ENCODE peak calls at places on chromosome 20, in seven cellular contexts. N is Panc1, Q is H1, R is stomach, X is sigmoid colon, M is upper lobe of left lung, T is GM23338. P is an unnamed sample.

GRCh38 chr20:43188234-43188653 is 1.5 kb downstream of the PTPRT start:
- DNase-seq in N (no peak), Q (peak; percentile 49), R (no peak), X (no peak), M (no peak), T (no peak), P (no peak)

GRCh38 chr20:13085275-13085674 is 76.5 kb downstream of the SPTLC3 start:
- DNase-seq in N (no peak), Q (no peak), R (no peak), X (no peak), M (no peak), T (no peak), P (no peak)

GRCh38 chr20:32480361-32481199 is 104.6 kb downstream of the NOL4L start:
- DNase-seq in N (no peak), Q (no peak), R (no peak), X (peak; percentile 59), M (no peak), T (no peak), P (peak; percentile 36)

GRCh38 chr20:57393321-57394086 is 2.3 kb downstream of the RBM38 start:
- DNase-seq in N (no peak), Q (no peak), R (no peak), X (peak; percentile 67), M (no peak), T (no peak), P (no peak)

GRCh38 chr20:7147220-7147601 is 379.7 kb downstream of the BMP2 start:
- DNase-seq in N (no peak), Q (no peak), R (no peak), X (no peak), M (no peak), T (no peak), P (no peak)

GRCh38 chr20:49970498-49970897 is 12.3 kb upstream of the SNAI1 start:
- DNase-seq in N (no peak), Q (no peak), R (no peak), X (no peak), M (no peak), T (no peak), P (no peak)

GRCh38 chr20:50330504-50331313 is 140.1 kb downstream of the CEBPB start:
- DNase-seq in N (no peak), Q (no peak), R (no peak), X (peak; percentile 58), M (no peak), T (no peak), P (no peak)

GRCh38 chr20:62558779-62559178 is 83.0 kb upstream of the GATA5 start:
- DNase-seq in N (no peak), Q (no peak), R (no peak), X (peak; percentile 86), M (no peak), T (peak; percentile 23), P (no peak)

GRCh38 chr20:34824861-34825529 is 456 bp downstream of the NCOA6 start:
- DNase-seq in N (no peak), Q (peak; percentile 87), R (peak; percentile 61), X (peak; percentile 80), M (peak; percentile 57), T (peak; percentile 88), P (peak; percentile 78)

GRCh38 chr20:32674362-32674789 is 635 bp upstream of the C20orf203 start:
- DNase-seq in N (peak; percentile 50), Q (peak; percentile 83), R (peak; percentile 56), X (no peak), M (peak; percentile 38), T (peak; percentile 94), P (no peak)

GRCh38 chr20:59850018-59850641 is 83.3 kb downstream of the SYCP2 start:
- DNase-seq in N (no peak), Q (no peak), R (no peak), X (no peak), M (no peak), T (peak; percentile 72), P (no peak)

GRCh38 chr20:6863355-6863754 is 95.9 kb downstream of the BMP2 start:
- DNase-seq in N (no peak), Q (no peak), R (no peak), X (no peak), M (no peak), T (no peak), P (no peak)

GRCh38 chr20:34546751-34547181 is 11.8 kb upstream of the MAP1LC3A start:
- DNase-seq in N (no peak), Q (no peak), R (no peak), X (no peak), M (no peak), T (no peak), P (no peak)

DNA sequence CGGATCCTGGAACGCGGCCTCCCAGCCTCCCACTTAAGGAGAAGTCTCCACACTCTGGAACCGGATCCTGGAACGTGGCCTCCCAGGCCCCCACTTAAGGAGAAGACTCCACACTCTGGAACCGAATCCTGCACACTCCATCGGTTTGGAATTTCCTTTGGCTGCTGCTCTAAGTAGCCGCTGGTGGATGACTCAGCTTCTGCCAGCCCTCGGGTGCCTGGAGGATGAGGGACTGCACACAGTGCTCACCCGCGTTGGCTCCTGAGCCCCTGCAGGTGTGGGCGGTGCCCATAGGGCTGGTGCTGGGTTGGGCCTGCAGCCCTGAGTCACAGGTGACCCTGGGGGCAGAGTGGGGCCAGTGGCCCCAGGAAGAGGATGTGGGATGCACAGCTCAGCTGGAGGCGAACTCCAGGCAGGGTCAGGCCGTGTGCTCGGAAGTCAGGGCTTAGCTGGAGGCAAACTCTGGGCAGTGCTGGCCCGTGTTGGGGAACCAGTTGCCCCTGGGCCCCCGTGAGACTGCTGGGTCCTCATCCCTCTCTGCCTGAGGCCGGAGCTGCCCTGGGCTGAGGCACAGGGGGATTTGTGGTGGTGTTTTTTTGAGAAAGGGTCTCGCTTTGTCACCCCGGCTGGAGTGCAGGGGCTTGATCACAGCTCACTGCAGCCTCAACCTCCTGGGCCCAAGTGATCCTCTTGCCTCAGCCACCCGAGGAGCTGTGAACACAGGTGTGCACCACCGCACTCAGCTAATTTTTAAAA is 13.9 kb upstream of the TNFRSF6B start:
- DNase-seq in N (peak; percentile 96), Q (no peak), R (peak; percentile 68), X (peak; percentile 92), M (peak; percentile 52), T (no peak), P (no peak)
- H3K27ac ChIP-seq in N (peak overlapping the region; percentile 88), Q (no peak overlapping the region), R (peak overlapping the region; percentile 83), X (peak overlapping the region; percentile 80), M (peak overlapping the region; percentile 38), T (no peak overlapping the region), P (peak overlapping the region; percentile 84)

DNA sequence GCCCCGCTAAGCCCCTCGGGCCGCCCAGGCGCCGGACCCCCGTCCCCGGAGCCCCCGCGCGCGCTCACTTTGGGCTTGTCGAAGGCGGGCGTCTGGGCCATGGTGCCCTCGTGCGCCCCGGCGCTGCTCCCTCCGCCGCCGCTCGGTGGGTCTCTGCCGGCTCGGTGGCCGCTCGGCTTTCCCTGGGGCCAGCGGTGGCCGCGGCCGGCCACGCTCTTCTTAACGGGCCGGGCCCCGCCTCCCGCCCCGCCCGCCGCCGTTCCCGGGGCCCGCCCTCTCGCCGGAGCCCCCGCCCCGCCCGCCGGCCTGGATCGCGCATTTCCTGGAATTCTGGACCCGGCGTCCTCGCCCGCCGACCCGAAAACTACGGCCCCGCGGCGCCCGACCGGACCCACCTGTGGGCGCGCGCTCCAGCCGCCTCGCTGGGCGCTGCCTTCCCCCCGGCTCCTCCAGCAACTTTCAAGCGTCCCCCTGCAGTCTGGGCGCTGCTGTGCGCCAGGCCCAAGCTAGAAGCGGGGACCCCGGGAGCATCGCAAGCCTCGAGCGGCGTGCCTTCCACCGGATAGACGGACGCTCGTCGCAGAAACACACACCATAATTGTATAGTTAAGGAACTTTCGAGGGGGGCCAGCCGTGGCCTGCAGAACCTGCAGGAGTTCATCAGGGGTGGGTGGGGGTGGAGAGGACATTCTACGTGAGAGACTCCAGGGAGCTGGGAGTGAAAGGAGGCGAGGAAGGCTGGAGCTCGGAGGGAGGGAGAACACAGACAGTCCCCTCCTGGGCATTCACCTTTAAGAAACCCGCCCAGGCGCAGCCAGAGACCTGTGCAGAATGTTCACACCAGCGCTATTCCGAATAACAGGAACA is at the start of gene ADA:
- DNase-seq in N (no peak), Q (peak; percentile 82), R (peak; percentile 71), X (peak; percentile 81), M (peak; percentile 69), T (peak; percentile 71), P (peak; percentile 74)
- TF ChIP-seq POLR2AphosphoS5 in N (no peak), Q (no peak), R (no peak), X (no peak), M (no peak), T (peak; percentile 52), P (no peak)

DNA sequence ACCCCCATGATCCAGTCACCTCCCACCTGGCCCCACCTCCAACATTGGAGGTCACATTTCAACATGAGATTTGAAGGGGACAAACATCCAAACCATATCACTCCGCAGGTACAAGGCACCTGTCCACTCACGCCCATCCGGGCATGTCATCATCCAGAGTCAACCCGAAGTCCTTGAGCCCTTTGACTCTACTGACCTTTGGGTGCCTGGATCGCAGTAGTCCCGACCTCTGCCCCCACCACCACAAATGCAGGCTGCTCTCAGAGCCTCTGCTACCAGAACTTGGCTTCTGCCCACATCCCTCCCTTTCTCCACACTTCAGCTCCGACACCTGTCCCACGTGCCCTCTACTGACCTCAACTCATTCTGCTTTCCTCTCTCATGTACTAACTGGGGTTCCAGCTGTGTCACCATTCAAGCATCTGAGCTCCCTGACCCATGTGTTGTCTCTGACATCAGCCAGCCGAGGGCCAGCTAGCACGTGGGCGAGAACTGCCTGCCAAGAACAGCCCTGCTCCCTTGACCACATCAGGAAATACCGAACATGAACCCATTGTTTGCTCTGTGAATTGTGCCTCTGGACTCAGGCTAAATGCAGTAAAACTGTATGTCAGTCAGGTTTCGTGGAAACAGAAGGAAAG is 498.3 kb upstream of the SULF2 start:
- DNase-seq in N (peak; percentile 5), Q (no peak), R (peak; percentile 88), X (no peak), M (no peak), T (no peak), P (no peak)
- H3K27ac ChIP-seq in N (no peak overlapping the region), Q (no peak overlapping the region), R (peak overlapping the region; percentile 54), X (no peak overlapping the region), M (no peak overlapping the region), T (no peak overlapping the region), P (no peak overlapping the region)

DNA sequence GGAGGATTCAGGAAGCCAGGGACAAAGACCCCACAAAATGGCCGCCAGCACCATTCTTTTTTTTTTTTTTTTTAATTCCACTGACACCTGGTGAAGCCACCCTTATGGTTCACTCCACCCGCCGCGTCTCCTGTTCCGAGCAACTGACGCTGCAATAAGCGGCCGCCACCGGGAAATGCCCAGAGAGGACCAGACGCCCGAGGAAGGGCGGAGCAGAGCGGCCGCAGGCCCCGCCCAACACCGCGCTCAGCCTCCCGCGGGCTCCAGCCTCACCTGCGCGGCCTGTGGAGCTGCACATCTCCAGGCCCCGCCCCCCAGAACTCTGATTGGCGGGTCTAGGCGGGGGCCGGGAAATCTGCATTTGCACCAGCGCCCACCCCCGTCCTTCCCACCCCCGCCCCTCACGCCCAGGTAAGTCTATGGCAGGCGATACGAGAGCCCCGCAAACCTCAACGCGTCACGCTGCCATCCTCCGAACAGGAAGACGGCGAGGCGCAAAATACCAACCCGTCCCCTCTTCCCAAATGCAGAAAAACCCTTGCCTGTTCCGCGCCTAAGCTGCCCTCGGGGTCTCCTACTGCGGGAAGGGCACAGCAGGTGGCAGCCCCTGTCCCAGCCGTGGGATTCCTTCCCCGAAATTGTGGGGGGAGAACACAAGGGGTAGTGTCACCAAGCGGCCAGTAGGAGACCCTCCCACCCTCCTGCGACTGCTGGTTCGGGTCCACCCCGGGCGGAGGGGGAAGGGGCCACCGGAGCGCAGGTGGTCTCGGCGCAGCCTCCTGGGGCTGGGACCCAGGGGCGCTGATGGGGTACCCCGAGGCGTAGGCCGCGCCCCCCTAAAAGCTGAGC is 948 bp downstream of the ATP9A start:
- DNase-seq in N (no peak), Q (peak; percentile 88), R (peak; percentile 92), X (peak; percentile 85), M (peak; percentile 94), T (peak; percentile 90), P (no peak)
- TF ChIP-seq POLR2AphosphoS5 in N (no peak), Q (peak; percentile 34), R (no peak), X (no peak), M (peak; percentile 54), T (peak; percentile 55), P (no peak)